ENCODE peak calls at places on chromosomes 5 and 9, in seven cellular contexts. One of them, this sample, is unnamed.

GRCh38 chr9:127292415-127292814 is 27.8 kb downstream of the GARNL3 start:
- DNase-seq in HepG2: no peak
- DNase-seq in A549: no peak
- DNase-seq in ovary: no peak
- DNase-seq in stomach: no peak
- DNase-seq in GM12878: no peak
- DNase-seq in tibial nerve: no peak
- DNase-seq in this sample: no peak

GRCh38 chr9:88652876-88653275 is 117.9 kb downstream of the NXNL2 start:
- DNase-seq in HepG2: no peak
- DNase-seq in A549: no peak
- DNase-seq in ovary: no peak
- DNase-seq in stomach: no peak
- DNase-seq in GM12878: no peak
- DNase-seq in tibial nerve: no peak
- DNase-seq in this sample: no peak

GRCh38 chr9:92524881-92525280 is 10.9 kb downstream of the ECM2 start:
- DNase-seq in HepG2: no peak
- DNase-seq in A549: no peak
- DNase-seq in ovary: no peak
- DNase-seq in stomach: no peak
- DNase-seq in GM12878: no peak
- DNase-seq in tibial nerve: no peak
- DNase-seq in this sample: no peak

GRCh38 chr5:39197556-39197955 is 21.8 kb downstream of the FYB1 start:
- DNase-seq in HepG2: no peak
- DNase-seq in A549: peak; percentile 46
- DNase-seq in ovary: no peak
- DNase-seq in stomach: no peak
- DNase-seq in GM12878: no peak
- DNase-seq in tibial nerve: no peak
- DNase-seq in this sample: no peak

GRCh38 chr9:112810696-112811490 is 60.3 kb downstream of the SNX30 start:
- DNase-seq in HepG2: no peak
- DNase-seq in A549: no peak
- DNase-seq in ovary: no peak
- DNase-seq in stomach: no peak
- DNase-seq in GM12878: no peak
- DNase-seq in tibial nerve: no peak
- DNase-seq in this sample: no peak

GRCh38 chr9:35158501-35159280 is 3.1 kb upstream of the UNC13B start:
- DNase-seq in HepG2: no peak
- DNase-seq in A549: no peak
- DNase-seq in ovary: no peak
- DNase-seq in stomach: no peak
- DNase-seq in GM12878: no peak
- DNase-seq in tibial nerve: no peak
- DNase-seq in this sample: no peak

GRCh38 chr5:151218177-151218576 is 5.7 kb downstream of the CCDC69 start:
- DNase-seq in HepG2: no peak
- DNase-seq in A549: no peak
- DNase-seq in ovary: no peak
- DNase-seq in stomach: no peak
- DNase-seq in GM12878: no peak
- DNase-seq in tibial nerve: no peak
- DNase-seq in this sample: no peak

GRCh38 chr5:30438785-30439184 is 754.7 kb upstream of the CDH6 start:
- DNase-seq in HepG2: no peak
- DNase-seq in A549: no peak
- DNase-seq in ovary: no peak
- DNase-seq in stomach: no peak
- DNase-seq in GM12878: no peak
- DNase-seq in tibial nerve: no peak
- DNase-seq in this sample: no peak

GRCh38 chr9:68500457-68501158 is 40.1 kb downstream of the TMEM252 start:
- DNase-seq in HepG2: peak; percentile 43
- DNase-seq in A549: peak; percentile 27
- DNase-seq in ovary: no peak
- DNase-seq in stomach: no peak
- DNase-seq in GM12878: no peak
- DNase-seq in tibial nerve: no peak
- DNase-seq in this sample: no peak

DNA sequence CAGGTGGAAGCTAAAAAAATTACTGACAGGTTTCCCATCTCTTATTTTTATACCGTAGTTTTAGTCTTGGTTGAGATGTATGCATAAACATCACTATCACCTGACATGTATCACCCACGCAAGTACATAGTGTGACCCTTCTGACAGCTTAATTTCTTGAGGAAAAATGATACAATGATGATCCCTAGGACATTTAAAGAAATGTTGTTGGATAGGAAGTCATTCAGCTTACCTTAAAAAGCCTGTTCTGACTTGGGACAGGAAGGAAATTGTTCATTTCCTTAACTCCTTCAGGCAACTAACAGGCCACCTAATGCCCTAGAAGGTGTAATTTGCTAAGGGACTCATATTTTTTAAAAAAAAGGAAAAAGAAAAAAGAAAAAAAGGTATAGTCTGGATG is 215.2 kb downstream of the ADAMTSL1 start:
- DNase-seq in HepG2: no peak
- DNase-seq in A549: no peak
- DNase-seq in ovary: no peak
- DNase-seq in stomach: no peak
- DNase-seq in GM12878: no peak
- DNase-seq in tibial nerve: no peak
- DNase-seq in this sample: no peak
- TF ChIP-seq EP300 in HepG2: no peak
- TF ChIP-seq EP300 in A549: no peak
- TF ChIP-seq EP300 in ovary: no peak
- TF ChIP-seq EP300 in stomach: no peak
- TF ChIP-seq EP300 in GM12878: no peak
- TF ChIP-seq EP300 in tibial nerve: no peak
- TF ChIP-seq EP300 in this sample: no peak

GRCh38 chr5:159779481-159779880 is 136.8 kb upstream of the ADRA1B start:
- DNase-seq in HepG2: no peak
- DNase-seq in A549: no peak
- DNase-seq in ovary: no peak
- DNase-seq in stomach: no peak
- DNase-seq in GM12878: no peak
- DNase-seq in tibial nerve: no peak
- DNase-seq in this sample: no peak

GRCh38 chr5:159782197-159782994 is 133.9 kb upstream of the ADRA1B start:
- DNase-seq in HepG2: no peak
- DNase-seq in A549: no peak
- DNase-seq in ovary: no peak
- DNase-seq in stomach: no peak
- DNase-seq in GM12878: no peak
- DNase-seq in tibial nerve: no peak
- DNase-seq in this sample: no peak

GRCh38 chr5:159781626-159782157 is 134.6 kb upstream of the ADRA1B start:
- DNase-seq in HepG2: no peak
- DNase-seq in A549: no peak
- DNase-seq in ovary: no peak
- DNase-seq in stomach: no peak
- DNase-seq in GM12878: no peak
- DNase-seq in tibial nerve: no peak
- DNase-seq in this sample: no peak

GRCh38 chr5:159782995-159783300 is 133.3 kb upstream of the ADRA1B start:
- DNase-seq in HepG2: no peak
- DNase-seq in A549: no peak
- DNase-seq in ovary: no peak
- DNase-seq in stomach: no peak
- DNase-seq in GM12878: no peak
- DNase-seq in tibial nerve: no peak
- DNase-seq in this sample: no peak

DNA sequence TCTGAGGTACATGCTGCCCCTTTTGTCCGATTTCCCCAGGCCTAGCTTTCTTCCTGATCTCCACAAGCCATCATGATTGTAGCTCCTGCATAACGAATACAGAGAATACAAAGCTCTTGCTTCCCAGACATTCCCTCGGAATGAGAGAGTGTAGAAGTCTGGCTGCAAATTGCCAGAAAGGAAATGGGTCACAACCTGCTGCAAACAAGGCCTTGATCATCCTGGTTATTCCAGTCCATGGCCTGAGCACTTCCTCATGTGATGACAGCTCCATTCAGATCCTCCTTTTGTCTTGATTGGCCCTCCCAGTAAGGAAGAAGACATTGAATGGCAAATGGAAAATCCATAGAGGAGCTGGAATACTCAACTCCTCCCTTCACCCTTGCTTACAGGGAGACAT is 136.0 kb upstream of the ADRA1B start:
- DNase-seq in HepG2: no peak
- DNase-seq in A549: no peak
- DNase-seq in ovary: no peak
- DNase-seq in stomach: no peak
- DNase-seq in GM12878: no peak
- DNase-seq in tibial nerve: no peak
- DNase-seq in this sample: no peak
- TF ChIP-seq CTCF in HepG2: no peak
- TF ChIP-seq CTCF in A549: no peak
- TF ChIP-seq CTCF in ovary: no peak
- TF ChIP-seq CTCF in stomach: no peak
- TF ChIP-seq CTCF in GM12878: no peak
- TF ChIP-seq CTCF in tibial nerve: no peak
- TF ChIP-seq CTCF in this sample: no peak

GRCh38 chr9:128339761-128340690 is at the start of gene SLC27A4:
- DNase-seq in HepG2: peak; percentile 70
- DNase-seq in A549: peak; percentile 81
- DNase-seq in ovary: peak; percentile 67
- DNase-seq in stomach: peak; percentile 87
- DNase-seq in GM12878: peak; percentile 61
- DNase-seq in tibial nerve: peak; percentile 28
- DNase-seq in this sample: peak; percentile 89

GRCh38 chr9:128343855-128344254 is 3.5 kb downstream of the SLC27A4 start:
- DNase-seq in HepG2: no peak
- DNase-seq in A549: no peak
- DNase-seq in ovary: no peak
- DNase-seq in stomach: no peak
- DNase-seq in GM12878: no peak
- DNase-seq in tibial nerve: no peak
- DNase-seq in this sample: no peak

GRCh38 chr9:128340691-128341434 is 536 bp downstream of the SLC27A4 start:
- DNase-seq in HepG2: peak; percentile 11
- DNase-seq in A549: peak; percentile 20
- DNase-seq in ovary: no peak
- DNase-seq in stomach: peak; percentile 27
- DNase-seq in GM12878: no peak
- DNase-seq in tibial nerve: no peak
- DNase-seq in this sample: peak; percentile 27

GRCh38 chr9:128342971-128343680 is 2.8 kb downstream of the SLC27A4 start:
- DNase-seq in HepG2: no peak
- DNase-seq in A549: no peak
- DNase-seq in ovary: no peak
- DNase-seq in stomach: no peak
- DNase-seq in GM12878: no peak
- DNase-seq in tibial nerve: no peak
- DNase-seq in this sample: no peak

GRCh38 chr9:128341435-128341849 is 1.1 kb downstream of the SLC27A4 start:
- DNase-seq in HepG2: peak; percentile 68
- DNase-seq in A549: peak; percentile 94
- DNase-seq in ovary: no peak
- DNase-seq in stomach: peak; percentile 72
- DNase-seq in GM12878: no peak
- DNase-seq in tibial nerve: no peak
- DNase-seq in this sample: peak; percentile 83
- TF ChIP-seq EP300 in HepG2: no peak
- TF ChIP-seq EP300 in A549: no peak
- TF ChIP-seq EP300 in ovary: no peak
- TF ChIP-seq EP300 in stomach: no peak
- TF ChIP-seq EP300 in GM12878: no peak
- TF ChIP-seq EP300 in tibial nerve: no peak
- TF ChIP-seq EP300 in this sample: no peak

GRCh38 chr5:178872302-178872701 is 12.5 kb downstream of the ZNF354B start:
- DNase-seq in HepG2: no peak
- DNase-seq in A549: no peak
- DNase-seq in ovary: no peak
- DNase-seq in stomach: no peak
- DNase-seq in GM12878: no peak
- DNase-seq in tibial nerve: no peak
- DNase-seq in this sample: no peak
- TF ChIP-seq CTCF in HepG2: no peak
- TF ChIP-seq CTCF in A549: no peak
- TF ChIP-seq CTCF in ovary: no peak
- TF ChIP-seq CTCF in stomach: no peak
- TF ChIP-seq CTCF in GM12878: no peak
- TF ChIP-seq CTCF in tibial nerve: no peak
- TF ChIP-seq CTCF in this sample: no peak